ENCODE peak calls at places on chromosomes 11 and 22, in seven cellular contexts. One of them, this sample, is unnamed.

GRCh38 chr22:43118953-43119458 is 8.5 kb downstream of the BIK start:
- DNase-seq in HTR-8/SVneo: no peak
- DNase-seq in WERI-Rb-1: no peak
- DNase-seq in ELR: no peak
- DNase-seq in amniotic stem cell: no peak
- DNase-seq in neural crest cell: no peak
- DNase-seq in lung microvascular endothelial cell: no peak
- DNase-seq in this sample: peak; percentile 68

GRCh38 chr11:134124660-134125451 is 56.0 kb downstream of the JAM3 start:
- DNase-seq in ELR: peak; percentile 55
- DNase-seq in lung microvascular endothelial cell: peak; percentile 35
- DNase-seq in WERI-Rb-1: no peak
- DNase-seq in HTR-8/SVneo: no peak
- DNase-seq in amniotic stem cell: peak; percentile 32
- DNase-seq in neural crest cell: peak; percentile 44
- DNase-seq in this sample: no peak

GRCh38 chr11:61140416-61140815 is 20.8 kb downstream of the VPS37C start:
- DNase-seq in WERI-Rb-1: no peak
- DNase-seq in amniotic stem cell: no peak
- DNase-seq in HTR-8/SVneo: no peak
- DNase-seq in neural crest cell: no peak
- DNase-seq in ELR: no peak
- DNase-seq in lung microvascular endothelial cell: no peak
- DNase-seq in this sample: no peak

GRCh38 chr11:66290332-66290629 is 1.3 kb upstream of the YIF1A start:
- DNase-seq in neural crest cell: no peak
- DNase-seq in amniotic stem cell: no peak
- DNase-seq in HTR-8/SVneo: no peak
- DNase-seq in lung microvascular endothelial cell: no peak
- DNase-seq in WERI-Rb-1: no peak
- DNase-seq in ELR: no peak
- DNase-seq in this sample: no peak

GRCh38 chr11:47453365-47453764 is 4.4 kb upstream of the RAPSN start:
- DNase-seq in amniotic stem cell: no peak
- DNase-seq in ELR: peak; percentile 28
- DNase-seq in HTR-8/SVneo: no peak
- DNase-seq in neural crest cell: no peak
- DNase-seq in WERI-Rb-1: no peak
- DNase-seq in lung microvascular endothelial cell: no peak
- DNase-seq in this sample: peak; percentile 63

GRCh38 chr11:119709638-119710346 is 19.2 kb downstream of the NECTIN1 start:
- DNase-seq in WERI-Rb-1: peak; percentile 90
- DNase-seq in HTR-8/SVneo: no peak
- DNase-seq in neural crest cell: peak; percentile 46
- DNase-seq in lung microvascular endothelial cell: no peak
- DNase-seq in amniotic stem cell: no peak
- DNase-seq in ELR: peak; percentile 32
- DNase-seq in this sample: no peak

GRCh38 chr11:64204464-64204989 is 2.0 kb upstream of the FERMT3 start:
- DNase-seq in WERI-Rb-1: peak; percentile 76
- DNase-seq in neural crest cell: peak; percentile 49
- DNase-seq in HTR-8/SVneo: peak; percentile 91
- DNase-seq in lung microvascular endothelial cell: peak; percentile 87
- DNase-seq in ELR: peak; percentile 95
- DNase-seq in amniotic stem cell: peak; percentile 91
- DNase-seq in this sample: peak; percentile 93

GRCh38 chr11:107591446-107592236 is 694 bp downstream of the ELMOD1 start:
- DNase-seq in ELR: peak; percentile 43
- DNase-seq in amniotic stem cell: no peak
- DNase-seq in lung microvascular endothelial cell: peak; percentile 29
- DNase-seq in HTR-8/SVneo: peak; percentile 15
- DNase-seq in neural crest cell: peak; percentile 27
- DNase-seq in WERI-Rb-1: no peak
- DNase-seq in this sample: no peak

GRCh38 chr11:119448380-119448779 is 25.4 kb upstream of the THY1 start:
- DNase-seq in amniotic stem cell: no peak
- DNase-seq in HTR-8/SVneo: no peak
- DNase-seq in WERI-Rb-1: no peak
- DNase-seq in lung microvascular endothelial cell: no peak
- DNase-seq in neural crest cell: no peak
- DNase-seq in ELR: no peak
- DNase-seq in this sample: no peak

GRCh38 chr22:26038365-26038764 is 130.9 kb upstream of the SEZ6L start:
- DNase-seq in lung microvascular endothelial cell: no peak
- DNase-seq in WERI-Rb-1: no peak
- DNase-seq in amniotic stem cell: no peak
- DNase-seq in ELR: no peak
- DNase-seq in neural crest cell: no peak
- DNase-seq in HTR-8/SVneo: no peak
- DNase-seq in this sample: no peak

GRCh38 chr11:35082322-35083180 is 56.4 kb upstream of the CD44 start:
- DNase-seq in neural crest cell: no peak
- DNase-seq in lung microvascular endothelial cell: no peak
- DNase-seq in HTR-8/SVneo: peak; percentile 91
- DNase-seq in amniotic stem cell: peak; percentile 62
- DNase-seq in WERI-Rb-1: no peak
- DNase-seq in ELR: peak; percentile 96
- DNase-seq in this sample: peak; percentile 83

GRCh38 chr22:19843107-19843856 is 11.4 kb downstream of the GNB1L start:
- DNase-seq in HTR-8/SVneo: no peak
- DNase-seq in amniotic stem cell: no peak
- DNase-seq in ELR: no peak
- DNase-seq in lung microvascular endothelial cell: no peak
- DNase-seq in WERI-Rb-1: peak; percentile 81
- DNase-seq in neural crest cell: no peak
- DNase-seq in this sample: no peak

GRCh38 chr11:78176605-78177141 is 11.8 kb downstream of the KCTD21 start:
- DNase-seq in neural crest cell: no peak
- DNase-seq in HTR-8/SVneo: no peak
- DNase-seq in ELR: no peak
- DNase-seq in amniotic stem cell: no peak
- DNase-seq in WERI-Rb-1: no peak
- DNase-seq in lung microvascular endothelial cell: no peak
- DNase-seq in this sample: no peak

GRCh38 chr22:42080287-42080686 is 787 bp downstream of the SMDT1 start:
- DNase-seq in lung microvascular endothelial cell: peak; percentile 89
- DNase-seq in neural crest cell: no peak
- DNase-seq in amniotic stem cell: peak; percentile 5
- DNase-seq in ELR: peak; percentile 52
- DNase-seq in WERI-Rb-1: no peak
- DNase-seq in HTR-8/SVneo: no peak
- DNase-seq in this sample: peak; percentile 67

GRCh38 chr22:50329236-50329635 is 2.4 kb upstream of the DENND6B start:
- DNase-seq in HTR-8/SVneo: no peak
- DNase-seq in ELR: peak; percentile 83
- DNase-seq in amniotic stem cell: no peak
- DNase-seq in lung microvascular endothelial cell: no peak
- DNase-seq in neural crest cell: no peak
- DNase-seq in WERI-Rb-1: no peak
- DNase-seq in this sample: no peak

GRCh38 chr22:46934172-46934745 is 171.8 kb downstream of the TBC1D22A start:
- DNase-seq in amniotic stem cell: no peak
- DNase-seq in ELR: no peak
- DNase-seq in HTR-8/SVneo: no peak
- DNase-seq in WERI-Rb-1: no peak
- DNase-seq in lung microvascular endothelial cell: no peak
- DNase-seq in neural crest cell: no peak
- DNase-seq in this sample: no peak

GRCh38 chr11:72789493-72790131 is 4.2 kb downstream of the STARD10 start:
- DNase-seq in HTR-8/SVneo: no peak
- DNase-seq in amniotic stem cell: no peak
- DNase-seq in lung microvascular endothelial cell: no peak
- DNase-seq in ELR: peak; percentile 35
- DNase-seq in neural crest cell: no peak
- DNase-seq in WERI-Rb-1: no peak
- DNase-seq in this sample: no peak

GRCh38 chr11:69658606-69659450 is 16.3 kb downstream of the LTO1 start:
- DNase-seq in neural crest cell: no peak
- DNase-seq in lung microvascular endothelial cell: no peak
- DNase-seq in WERI-Rb-1: no peak
- DNase-seq in HTR-8/SVneo: no peak
- DNase-seq in ELR: no peak
- DNase-seq in amniotic stem cell: no peak
- DNase-seq in this sample: no peak

GRCh38 chr11:16893456-16894076 is 120.6 kb downstream of the PLEKHA7 start:
- DNase-seq in amniotic stem cell: no peak
- DNase-seq in lung microvascular endothelial cell: no peak
- DNase-seq in ELR: no peak
- DNase-seq in WERI-Rb-1: no peak
- DNase-seq in HTR-8/SVneo: no peak
- DNase-seq in neural crest cell: no peak
- DNase-seq in this sample: no peak

GRCh38 chr11:121841487-121842167 is 274.4 kb downstream of the BLID start:
- DNase-seq in neural crest cell: no peak
- DNase-seq in HTR-8/SVneo: peak; percentile 17
- DNase-seq in ELR: peak; percentile 57
- DNase-seq in WERI-Rb-1: no peak
- DNase-seq in lung microvascular endothelial cell: peak; percentile 7
- DNase-seq in amniotic stem cell: peak; percentile 10
- DNase-seq in this sample: no peak

GRCh38 chr22:29308791-29309262 is 2.4 kb downstream of the GAS2L1 start:
- DNase-seq in amniotic stem cell: no peak
- DNase-seq in neural crest cell: no peak
- DNase-seq in WERI-Rb-1: no peak
- DNase-seq in lung microvascular endothelial cell: peak; percentile 60
- DNase-seq in HTR-8/SVneo: no peak
- DNase-seq in ELR: peak; percentile 92
- DNase-seq in this sample: no peak

GRCh38 chr11:19320764-19321163 is 80.0 kb upstream of the E2F8 start:
- DNase-seq in amniotic stem cell: no peak
- DNase-seq in HTR-8/SVneo: no peak
- DNase-seq in neural crest cell: no peak
- DNase-seq in lung microvascular endothelial cell: no peak
- DNase-seq in ELR: no peak
- DNase-seq in WERI-Rb-1: no peak
- DNase-seq in this sample: peak; percentile 53

GRCh38 chr11:68775951-68776388 is 24.6 kb upstream of the TESMIN start:
- DNase-seq in HTR-8/SVneo: no peak
- DNase-seq in neural crest cell: no peak
- DNase-seq in WERI-Rb-1: no peak
- DNase-seq in lung microvascular endothelial cell: no peak
- DNase-seq in ELR: no peak
- DNase-seq in amniotic stem cell: no peak
- DNase-seq in this sample: no peak

GRCh38 chr11:68338041-68338800 is 25.8 kb downstream of the LRP5 start:
- DNase-seq in lung microvascular endothelial cell: no peak
- DNase-seq in HTR-8/SVneo: no peak
- DNase-seq in WERI-Rb-1: no peak
- DNase-seq in ELR: no peak
- DNase-seq in amniotic stem cell: no peak
- DNase-seq in neural crest cell: no peak
- DNase-seq in this sample: no peak

GRCh38 chr11:67278135-67278938 is 10.8 kb upstream of the ANKRD13D start:
- DNase-seq in lung microvascular endothelial cell: no peak
- DNase-seq in HTR-8/SVneo: no peak
- DNase-seq in ELR: no peak
- DNase-seq in WERI-Rb-1: no peak
- DNase-seq in amniotic stem cell: no peak
- DNase-seq in neural crest cell: no peak
- DNase-seq in this sample: no peak

GRCh38 chr11:69711824-69712801 is 8.3 kb upstream of the FGF19 start:
- DNase-seq in ELR: no peak
- DNase-seq in amniotic stem cell: no peak
- DNase-seq in HTR-8/SVneo: no peak
- DNase-seq in neural crest cell: no peak
- DNase-seq in lung microvascular endothelial cell: no peak
- DNase-seq in WERI-Rb-1: no peak
- DNase-seq in this sample: no peak

GRCh38 chr22:23820748-23821211 is 18.0 kb downstream of the DERL3 start:
- DNase-seq in WERI-Rb-1: no peak
- DNase-seq in ELR: no peak
- DNase-seq in neural crest cell: no peak
- DNase-seq in amniotic stem cell: no peak
- DNase-seq in HTR-8/SVneo: no peak
- DNase-seq in lung microvascular endothelial cell: no peak
- DNase-seq in this sample: no peak

GRCh38 chr11:111189466-111189865 is 56.1 kb upstream of the POU2AF2 start:
- DNase-seq in lung microvascular endothelial cell: no peak
- DNase-seq in WERI-Rb-1: no peak
- DNase-seq in ELR: peak; percentile 20
- DNase-seq in amniotic stem cell: no peak
- DNase-seq in neural crest cell: no peak
- DNase-seq in HTR-8/SVneo: no peak
- DNase-seq in this sample: no peak

GRCh38 chr11:73157141-73158010 is 15.3 kb upstream of the FCHSD2 start:
- DNase-seq in WERI-Rb-1: no peak
- DNase-seq in lung microvascular endothelial cell: no peak
- DNase-seq in neural crest cell: no peak
- DNase-seq in HTR-8/SVneo: peak; percentile 78
- DNase-seq in ELR: peak; percentile 75
- DNase-seq in amniotic stem cell: peak; percentile 59
- DNase-seq in this sample: peak; percentile 89

GRCh38 chr11:2788751-2789140 is 89.0 kb upstream of the KCNQ1OT1 start:
- DNase-seq in HTR-8/SVneo: no peak
- DNase-seq in amniotic stem cell: no peak
- DNase-seq in lung microvascular endothelial cell: no peak
- DNase-seq in neural crest cell: no peak
- DNase-seq in ELR: no peak
- DNase-seq in WERI-Rb-1: no peak
- DNase-seq in this sample: no peak

GRCh38 chr22:33018232-33018864 is 39.8 kb downstream of the SYN3 start:
- DNase-seq in WERI-Rb-1: peak; percentile 77
- DNase-seq in lung microvascular endothelial cell: peak; percentile 53
- DNase-seq in ELR: peak; percentile 47
- DNase-seq in neural crest cell: peak; percentile 72
- DNase-seq in amniotic stem cell: peak; percentile 21
- DNase-seq in HTR-8/SVneo: peak; percentile 25
- DNase-seq in this sample: peak; percentile 79

GRCh38 chr11:57314221-57314973 is 10.4 kb downstream of the TNKS1BP1 start:
- DNase-seq in lung microvascular endothelial cell: no peak
- DNase-seq in ELR: no peak
- DNase-seq in WERI-Rb-1: no peak
- DNase-seq in HTR-8/SVneo: no peak
- DNase-seq in amniotic stem cell: no peak
- DNase-seq in neural crest cell: no peak
- DNase-seq in this sample: no peak

GRCh38 chr11:95084509-95084908 is 5.1 kb upstream of the ENDOD1 start:
- DNase-seq in WERI-Rb-1: no peak
- DNase-seq in neural crest cell: no peak
- DNase-seq in ELR: peak; percentile 50
- DNase-seq in lung microvascular endothelial cell: no peak
- DNase-seq in HTR-8/SVneo: no peak
- DNase-seq in amniotic stem cell: no peak
- DNase-seq in this sample: no peak

GRCh38 chr11:122050021-122050710 is 65.8 kb downstream of the BLID start:
- DNase-seq in neural crest cell: no peak
- DNase-seq in ELR: no peak
- DNase-seq in lung microvascular endothelial cell: no peak
- DNase-seq in amniotic stem cell: no peak
- DNase-seq in WERI-Rb-1: no peak
- DNase-seq in HTR-8/SVneo: no peak
- DNase-seq in this sample: no peak

GRCh38 chr22:30033137-30033536 is 47.1 kb upstream of the HORMAD2 start:
- DNase-seq in HTR-8/SVneo: no peak
- DNase-seq in WERI-Rb-1: no peak
- DNase-seq in lung microvascular endothelial cell: no peak
- DNase-seq in amniotic stem cell: no peak
- DNase-seq in neural crest cell: no peak
- DNase-seq in ELR: no peak
- DNase-seq in this sample: no peak

GRCh38 chr11:66126064-66126463 is 56.0 kb downstream of the PACS1 start:
- DNase-seq in amniotic stem cell: no peak
- DNase-seq in neural crest cell: no peak
- DNase-seq in HTR-8/SVneo: no peak
- DNase-seq in lung microvascular endothelial cell: no peak
- DNase-seq in WERI-Rb-1: no peak
- DNase-seq in ELR: no peak
- DNase-seq in this sample: peak; percentile 67

GRCh38 chr22:23834830-23835772 is 3.7 kb downstream of the DERL3 start:
- DNase-seq in amniotic stem cell: no peak
- DNase-seq in HTR-8/SVneo: no peak
- DNase-seq in neural crest cell: no peak
- DNase-seq in WERI-Rb-1: peak; percentile 44
- DNase-seq in ELR: no peak
- DNase-seq in lung microvascular endothelial cell: no peak
- DNase-seq in this sample: no peak

GRCh38 chr11:13008625-13009475 is at the start of gene RASSF10:
- DNase-seq in neural crest cell: peak; percentile 80
- DNase-seq in HTR-8/SVneo: peak; percentile 76
- DNase-seq in WERI-Rb-1: peak; percentile 53
- DNase-seq in amniotic stem cell: no peak
- DNase-seq in lung microvascular endothelial cell: peak; percentile 82
- DNase-seq in ELR: peak; percentile 54
- DNase-seq in this sample: no peak